ENCODE peak calls at places on chromosome 18, in nine cellular contexts. X is stimulated activated CD4-positive, alpha-beta T cell treated with anti-CD3 and anti-CD28 coated beads, Interleukin-12 subunit alpha, Interleukin-12 subunit beta, amount 100 ng/mL, for 4 hours; R is DMS153; L is tibial nerve; F is foreskin fibroblast; I is right lobe of liver; K is MM.1S; M is C1 segment of cervical spinal cord; E is SIG-M5. P is an unnamed sample.

GRCh38 chr18:36688020-36688965 is 140.5 kb downstream of the TPGS2 start:
- DNase-seq in R (peak; percentile 30), X (peak; percentile 35), I (peak; percentile 37), K (peak; percentile 66), L (peak; percentile 68), F (peak; percentile 53), M (no peak), E (no peak), P (no peak)

GRCh38 chr18:74624491-74624890 is 26.8 kb downstream of the ZNF407 start:
- DNase-seq in L (no peak), X (no peak), R (no peak), M (no peak), I (no peak), K (no peak), E (no peak), F (no peak), P (no peak)

GRCh38 chr18:41906528-41907256 is 48.3 kb upstream of the PIK3C3 start:
- DNase-seq in M (no peak), L (no peak), I (no peak), F (peak; percentile 32), K (peak; percentile 75), R (peak; percentile 40), E (no peak), X (no peak), P (no peak)

GRCh38 chr18:56488739-56489138 is 149.7 kb downstream of the TXNL1 start:
- DNase-seq in R (no peak), K (no peak), F (no peak), M (no peak), X (no peak), E (no peak), L (no peak), I (no peak), P (no peak)

GRCh38 chr18:58726671-58727070 is 55.4 kb downstream of the MALT1 start:
- DNase-seq in R (no peak), K (no peak), E (no peak), I (no peak), L (no peak), F (no peak), M (no peak), X (no peak), P (no peak)

GRCh38 chr18:39051013-39051412 is 1485.4 kb upstream of the CELF4 start:
- DNase-seq in E (no peak), F (no peak), M (no peak), K (no peak), L (no peak), R (no peak), X (no peak), I (no peak), P (no peak)

GRCh38 chr18:57802166-57802868 is 798 bp downstream of the ATP8B1 start:
- DNase-seq in F (no peak), K (no peak), R (no peak), M (no peak), L (no peak), X (no peak), E (no peak), I (no peak), P (no peak)

GRCh38 chr18:55421612-55422381 is 166.2 kb downstream of the TCF4 start:
- DNase-seq in E (no peak), M (no peak), R (no peak), F (no peak), L (no peak), K (no peak), I (no peak), X (no peak), P (no peak)

GRCh38 chr18:59699750-59700534 is 2.7 kb upstream of the CCBE1 start:
- DNase-seq in E (no peak), K (no peak), F (no peak), R (no peak), M (no peak), X (no peak), L (no peak), I (no peak), P (no peak)

GRCh38 chr18:13453714-13454113 is 235.2 kb downstream of the LDLRAD4 start:
- DNase-seq in X (no peak), L (no peak), M (no peak), K (no peak), I (no peak), F (no peak), E (no peak), R (no peak), P (peak; percentile 55)

GRCh38 chr18:24656571-24656971 is 196.1 kb downstream of the HRH4 start:
- DNase-seq in R (peak; percentile 37), F (peak; percentile 18), M (no peak), K (no peak), I (no peak), E (no peak), X (no peak), L (no peak), P (no peak)

GRCh38 chr18:9454061-9454703 is 21.1 kb upstream of the RALBP1 start:
- DNase-seq in X (no peak), E (no peak), R (no peak), M (no peak), I (no peak), F (no peak), L (no peak), K (no peak), P (no peak)

GRCh38 chr18:59267511-59268126 is 5.6 kb downstream of the RAX start:
- DNase-seq in K (no peak), I (no peak), F (no peak), L (no peak), M (no peak), E (no peak), X (no peak), R (no peak), P (no peak)

GRCh38 chr18:79355433-79356335 is 40.0 kb upstream of the NFATC1 start:
- DNase-seq in I (no peak), E (no peak), F (no peak), L (no peak), M (no peak), R (no peak), K (no peak), X (no peak), P (no peak)

GRCh38 chr18:56267334-56267733 is 371.1 kb downstream of the TXNL1 start:
- DNase-seq in K (no peak), X (no peak), M (no peak), I (no peak), F (no peak), L (no peak), R (no peak), E (no peak), P (no peak)

GRCh38 chr18:56901919-56902318 is 245.0 kb upstream of the BOD1L2 start:
- DNase-seq in F (no peak), K (no peak), X (no peak), M (no peak), E (no peak), L (no peak), I (no peak), R (no peak), P (no peak)

GRCh38 chr18:35203001-35203553 is 37.8 kb upstream of the ZNF397 start:
- DNase-seq in M (no peak), L (no peak), R (no peak), F (no peak), X (no peak), K (no peak), E (no peak), I (no peak), P (no peak)

GRCh38 chr18:48546411-48546810 is 7.6 kb downstream of the CTIF start:
- DNase-seq in I (no peak), F (no peak), L (no peak), E (no peak), M (no peak), X (no peak), R (no peak), K (no peak), P (peak; percentile 43)

GRCh38 chr18:13585379-13586153 is 140.8 kb downstream of the FAM210A start:
- DNase-seq in M (no peak), F (no peak), X (no peak), E (peak; percentile 15), I (no peak), R (no peak), L (no peak), K (no peak), P (no peak)

GRCh38 chr18:77000527-77000926 is 132.1 kb downstream of the MBP start:
- DNase-seq in R (no peak), F (peak; percentile 27), K (peak; percentile 17), I (peak; percentile 62), M (no peak), E (no peak), L (peak; percentile 44), X (peak; percentile 51), P (no peak)

GRCh38 chr18:70489556-70489955 is 200.7 kb downstream of the SOCS6 start:
- DNase-seq in F (no peak), M (no peak), I (no peak), K (no peak), X (no peak), R (no peak), L (no peak), E (no peak), P (no peak)

GRCh38 chr18:62690416-62690815 is 24.9 kb upstream of the PHLPP1 start:
- DNase-seq in I (no peak), R (no peak), F (no peak), L (no peak), K (no peak), X (no peak), M (no peak), E (no peak), P (no peak)

GRCh38 chr18:63603772-63604171 is 16.6 kb downstream of the SERPINB13 start:
- DNase-seq in I (no peak), L (no peak), R (no peak), E (no peak), M (no peak), F (peak; percentile 18), X (no peak), K (peak; percentile 32), P (no peak)

GRCh38 chr18:73717570-73717969 is 430.1 kb downstream of the FBXO15 start:
- DNase-seq in E (no peak), M (no peak), K (no peak), F (peak; percentile 49), X (no peak), I (no peak), L (no peak), R (no peak), P (no peak)

GRCh38 chr18:3330622-3331021 is 68.7 kb downstream of the MYL12B start:
- DNase-seq in X (no peak), K (no peak), E (no peak), I (no peak), R (no peak), F (no peak), M (no peak), L (no peak), P (no peak)

GRCh38 chr18:35080058-35080457 is 38.8 kb downstream of the MAPRE2 start:
- DNase-seq in E (no peak), M (no peak), I (no peak), F (no peak), R (no peak), K (no peak), L (no peak), X (no peak), P (no peak)

GRCh38 chr18:11366410-11366809 is 217.0 kb upstream of the PIEZO2 start:
- DNase-seq in L (no peak), X (no peak), K (no peak), I (no peak), E (no peak), R (no peak), F (peak; percentile 53), M (no peak), P (no peak)

GRCh38 chr18:34929336-34929780 is 111.9 kb upstream of the MAPRE2 start:
- DNase-seq in M (no peak), I (peak; percentile 31), X (no peak), R (peak; percentile 24), L (no peak), K (no peak), F (peak; percentile 76), E (no peak), P (no peak)

GRCh38 chr18:22250591-22250996 is 81.2 kb downstream of the GATA6 start:
- DNase-seq in K (no peak), R (no peak), X (no peak), L (no peak), E (no peak), I (no peak), M (no peak), F (no peak), P (no peak)

GRCh38 chr18:3148930-3149535 is 70.7 kb downstream of the MYOM1 start:
- DNase-seq in I (no peak), X (no peak), E (no peak), R (no peak), K (no peak), L (no peak), M (no peak), F (peak; percentile 39), P (no peak)

P was measured in tibial artery.